ENCODE peak calls at places on chromosome 11, in four cellular contexts. D is gastrocnemius medialis; J is pancreas; C is CD8-positive, alpha-beta T cell. L is an unnamed sample. For H3K27me3, the result is how much of the 10 kb centered on the place peaks cover.

GRCh38 chr11:34546511-34547206 is 33.1 kb upstream of the ELF5 start:
- DNase-seq in J (no peak), C (no peak), D (no peak), L (no peak)

GRCh38 chr11:29773656-29774264 is 243.1 kb downstream of the KCNA4 start:
- DNase-seq in D (no peak), J (no peak), C (no peak), L (no peak)

GRCh38 chr11:37105456-37105855 is 507.4 kb upstream of the RAG2 start:
- DNase-seq in D (no peak), C (no peak), J (no peak), L (no peak)

GRCh38 chr11:2860636-2861035 is 24.9 kb downstream of the CDKN1C start:
- DNase-seq in J (no peak), D (no peak), C (no peak), L (no peak)

GRCh38 chr11:95084509-95084908 is 5.1 kb upstream of the ENDOD1 start:
- DNase-seq in D (no peak), J (no peak), C (no peak), L (no peak)

GRCh38 chr11:14148653-14149273 is 186.2 kb downstream of the SPON1 start:
- DNase-seq in J (no peak), D (no peak), C (no peak), L (no peak)

GRCh38 chr11:129061466-129062194 is 119.0 kb upstream of the TP53AIP1 start:
- DNase-seq in C (no peak), D (no peak), J (no peak), L (no peak)

GRCh38 chr11:27722117-27722844 is 22.0 kb upstream of the BDNF start:
- DNase-seq in C (no peak), D (no peak), J (no peak), L (no peak)

GRCh38 chr11:90310210-90310609 is 87.4 kb upstream of the CHORDC1 start:
- DNase-seq in C (no peak), D (no peak), J (no peak), L (no peak)

GRCh38 chr11:11036185-11037161 is 178.6 kb upstream of the ZBED5 start:
- DNase-seq in D (peak), C (no peak), J (peak), L (no peak)

GRCh38 chr11:120858740-120859139 is 165.2 kb upstream of the TBCEL start:
- DNase-seq in J (no peak), D (no peak), C (no peak), L (no peak)

DNA sequence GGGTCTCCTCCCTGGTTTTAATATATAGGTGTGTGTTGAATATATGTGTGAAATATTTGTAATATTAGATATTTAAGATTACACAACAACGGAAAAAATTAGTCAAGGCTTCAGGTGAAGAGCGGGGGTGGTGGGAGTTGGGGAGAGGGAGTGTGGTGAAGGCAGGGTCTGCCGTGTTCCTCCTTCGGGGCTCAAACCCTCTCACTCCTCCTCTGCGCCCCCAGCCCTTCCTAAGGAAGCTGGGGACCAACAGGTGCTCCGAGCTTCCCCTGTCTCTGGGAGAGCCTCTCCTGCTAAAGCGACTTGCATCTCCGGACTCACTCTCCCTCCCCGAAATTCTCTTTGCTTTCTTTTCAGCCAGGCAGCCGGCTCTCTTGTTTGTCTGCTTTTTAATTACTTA is 950 bp upstream of the CADM1 start:
- DNase-seq in J (no peak), D (no peak), C (no peak), L (no peak)
- H3K4me3 ChIP-seq in J (peak), D (peak), C (no peak), L (peak)

DNA sequence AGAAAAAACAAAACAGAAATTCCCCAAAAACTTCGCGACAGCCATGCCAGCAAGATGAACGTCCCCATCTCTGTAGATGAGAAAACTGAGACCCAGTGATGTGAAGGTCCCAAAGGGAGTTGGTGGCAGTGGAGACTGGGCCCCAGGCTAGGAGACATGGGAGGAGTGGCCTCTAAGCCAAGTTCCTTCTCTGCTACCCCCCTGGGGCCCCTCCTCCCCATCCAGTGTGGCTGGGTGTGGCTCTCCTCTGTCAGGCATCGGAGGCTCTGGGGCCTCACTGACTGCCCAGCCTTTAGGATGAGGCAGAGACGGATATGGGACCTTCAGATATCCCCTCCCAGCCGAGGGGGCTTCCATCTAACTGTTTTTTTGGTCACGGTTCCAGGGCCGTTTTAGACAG is 9.8 kb downstream of the RELT start:
- DNase-seq in J (no peak), D (peak), C (no peak), L (peak)
- H3K27ac ChIP-seq in J (no peak), D (peak), C (no peak), L (peak)

GRCh38 chr11:17421781-17422180 is 33.3 kb upstream of the KCNJ11 start:
- DNase-seq in D (peak), C (no peak), J (no peak), L (no peak)
- H3K27me3 ChIP-seq in D (under half), C (under half), J (under half), L (under half)

GRCh38 chr11:19200410-19201201 is 1.2 kb downstream of the CSRP3 start:
- DNase-seq in J (no peak), D (peak), C (no peak), L (no peak)

GRCh38 chr11:19201737-19202605 is at the start of gene CSRP3:
- DNase-seq in J (no peak), D (peak), C (no peak), L (no peak)

GRCh38 chr11:19196458-19196857 is 5.3 kb downstream of the CSRP3 start:
- DNase-seq in C (no peak), J (no peak), D (peak), L (no peak)

GRCh38 chr11:19199766-19200165 is 2.0 kb downstream of the CSRP3 start:
- DNase-seq in C (no peak), J (no peak), D (no peak), L (no peak)

GRCh38 chr11:19199037-19199436 is 2.7 kb downstream of the CSRP3 start:
- DNase-seq in D (no peak), J (no peak), C (no peak), L (no peak)
- H3K4me3 ChIP-seq in D (peak), J (no peak), C (no peak), L (no peak)

GRCh38 chr11:84260862-84261261 is 974.7 kb upstream of the CCDC90B start:
- DNase-seq in J (no peak), C (no peak), D (no peak), L (no peak)
- H3K27ac ChIP-seq in J (no peak), C (no peak), D (no peak), L (no peak)